ENCODE peak calls at places on chromosome 14, in five cellular contexts. P is K562, T is SK-N-SH, V is HepG2, Y is GM12878. L is an unnamed sample.

GRCh38 chr14:26702721-26703250 is 105.0 kb upstream of the NOVA1 start:
- DNase-seq in P (no peak), T (no peak), V (no peak), Y (no peak), L (no peak)

GRCh38 chr14:97408937-97409860 is 612.0 kb downstream of the VRK1 start:
- DNase-seq in P (no peak), T (no peak), V (no peak), Y (peak), L (no peak)

GRCh38 chr14:69701857-69702256 is 65.1 kb upstream of the SRSF5 start:
- DNase-seq in P (no peak), T (no peak), V (no peak), Y (no peak), L (no peak)

GRCh38 chr14:100155049-100155621 is 4.3 kb downstream of the DEGS2 start:
- DNase-seq in P (peak), T (peak), V (peak), Y (no peak), L (peak)

GRCh38 chr14:62443796-62444195 is 601.5 kb downstream of the KCNH5 start:
- DNase-seq in P (no peak), T (no peak), V (no peak), Y (no peak), L (no peak)

GRCh38 chr14:32226051-32226450 is 23.0 kb upstream of the RNU6-8 start:
- DNase-seq in P (no peak), T (no peak), V (no peak), Y (no peak), L (no peak)

GRCh38 chr14:31954991-31955390 is 122.1 kb upstream of the ARHGAP5 start:
- DNase-seq in P (no peak), T (no peak), V (no peak), Y (no peak), L (no peak)

GRCh38 chr14:33376510-33376909 is 437.8 kb downstream of the NPAS3 start:
- DNase-seq in P (no peak), T (no peak), V (no peak), Y (no peak), L (no peak)

GRCh38 chr14:58705066-58705465 is 67.3 kb downstream of the DACT1 start:
- DNase-seq in P (no peak), T (peak), V (no peak), Y (no peak), L (no peak)

GRCh38 chr14:102323102-102323501 is 3.6 kb downstream of the ZNF839 start:
- DNase-seq in P (no peak), T (peak), V (peak), Y (no peak), L (no peak)

GRCh38 chr14:90808759-90809529 is 7.3 kb downstream of the TTC7B start:
- DNase-seq in P (peak), T (no peak), V (no peak), Y (no peak), L (no peak)

GRCh38 chr14:86838363-86838762 is 1154.6 kb downstream of the GALC start:
- DNase-seq in P (no peak), T (no peak), V (no peak), Y (no peak), L (no peak)

GRCh38 chr14:100419856-100420255 is 96.7 kb downstream of the SLC25A47 start:
- DNase-seq in P (peak), T (peak), V (peak), Y (no peak), L (no peak)

GRCh38 chr14:94401083-94401482 is 12.7 kb upstream of the SERPINA1 start:
- DNase-seq in P (no peak), T (no peak), V (no peak), Y (no peak), L (no peak)
- TF ChIP-seq REST in P (no peak), T (no peak), V (no peak), Y (no peak), L (no peak)

GRCh38 chr14:24851406-24851805 is 198.5 kb downstream of the STXBP6 start:
- DNase-seq in P (no peak), T (no peak), V (no peak), Y (no peak), L (no peak)

GRCh38 chr14:24845851-24846250 is 204.1 kb downstream of the STXBP6 start:
- DNase-seq in P (no peak), T (no peak), V (no peak), Y (no peak), L (no peak)

GRCh38 chr14:24849471-24849870 is 200.5 kb downstream of the STXBP6 start:
- DNase-seq in P (no peak), T (no peak), V (no peak), Y (no peak), L (no peak)

GRCh38 chr14:24847568-24847967 is 202.4 kb downstream of the STXBP6 start:
- DNase-seq in P (no peak), T (no peak), V (no peak), Y (no peak), L (no peak)

GRCh38 chr14:24848427-24848826 is 201.5 kb downstream of the STXBP6 start:
- DNase-seq in P (no peak), T (no peak), V (no peak), Y (no peak), L (no peak)
- TF ChIP-seq GABPA in P (no peak), T (no peak), V (no peak), Y (no peak), L (no peak)

DNA sequence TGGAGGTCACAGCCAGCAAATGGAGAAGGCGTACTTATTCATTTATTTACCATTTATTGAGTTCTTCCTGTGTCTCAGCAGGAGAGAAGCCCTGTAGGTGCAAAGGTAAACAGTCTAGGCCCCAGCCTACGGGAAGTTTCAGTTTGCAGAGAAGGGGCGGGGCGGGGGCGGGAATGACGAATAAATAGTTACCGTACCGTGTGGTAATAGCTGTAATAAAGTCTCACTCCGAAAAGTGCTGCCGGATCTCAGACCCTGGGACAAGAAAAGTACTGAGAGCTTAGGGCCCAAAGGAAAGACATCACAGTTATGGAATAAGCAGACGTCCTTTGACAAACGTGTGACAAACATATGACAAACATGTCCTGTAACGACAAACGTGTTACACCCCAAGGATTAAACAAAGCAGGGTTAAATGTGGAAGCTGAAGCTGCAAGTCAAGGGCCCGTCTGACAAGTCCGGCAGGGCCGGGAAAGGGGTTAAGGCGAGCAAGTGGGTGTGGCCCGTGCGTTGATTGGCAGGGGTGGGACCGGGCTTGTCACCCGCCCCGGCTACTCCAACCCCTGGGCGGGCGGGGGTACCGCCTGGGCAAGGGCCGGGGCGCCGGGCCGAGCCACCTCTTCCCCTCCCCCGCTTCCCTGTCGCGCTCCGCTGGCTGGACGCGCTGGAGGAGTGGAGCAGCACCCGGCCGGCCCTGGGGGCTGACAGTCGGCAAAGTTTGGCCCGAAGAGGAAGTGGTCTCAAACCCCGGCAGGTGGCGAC is at the start of gene LRP10:
- DNase-seq in P (peak), T (peak), V (peak), Y (peak), L (peak)
- H3K4me3 ChIP-seq in P (peak), T (peak), V (peak), Y (peak), L (peak)

GRCh38 chr14:39038542-39038941 is 64.5 kb downstream of the SEC23A start:
- DNase-seq in P (no peak), T (no peak), V (no peak), Y (no peak), L (no peak)
- TF ChIP-seq REST in P (no peak), T (no peak), V (no peak), Y (no peak), L (no peak)

DNA sequence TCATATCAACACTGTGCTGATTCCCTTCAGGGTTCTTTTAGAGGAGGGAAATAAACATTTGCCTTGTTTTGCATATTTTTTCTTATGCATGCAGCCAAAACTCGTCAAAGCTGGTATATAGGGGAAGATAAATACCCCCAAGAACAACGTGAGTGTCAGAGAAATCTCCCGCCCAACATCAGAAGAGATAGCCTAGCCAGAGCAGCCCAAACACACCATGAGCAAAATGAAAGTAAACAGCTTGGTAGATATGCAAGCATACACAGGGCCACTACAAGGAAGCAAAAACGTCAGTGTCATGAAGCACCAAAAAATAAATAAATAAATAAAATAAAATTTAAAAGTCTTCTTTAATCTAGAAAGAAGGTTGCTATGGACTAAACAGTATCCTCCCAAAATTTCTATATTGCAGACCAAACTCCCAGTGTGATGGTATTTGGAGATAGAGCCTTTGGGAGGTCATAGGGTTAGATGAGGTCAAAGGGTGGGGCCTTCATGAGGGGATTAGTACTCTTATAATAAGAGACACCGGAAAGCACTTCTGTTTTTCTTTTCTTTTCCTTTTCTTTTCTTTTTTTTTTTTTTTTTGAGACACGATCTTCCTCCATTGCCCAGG is 22.2 kb downstream of the EIF5 start:
- DNase-seq in P (no peak), T (no peak), V (no peak), Y (no peak), L (no peak)
- TF ChIP-seq GABPA in P (no peak), T (no peak), V (no peak), Y (no peak), L (no peak)

DNA sequence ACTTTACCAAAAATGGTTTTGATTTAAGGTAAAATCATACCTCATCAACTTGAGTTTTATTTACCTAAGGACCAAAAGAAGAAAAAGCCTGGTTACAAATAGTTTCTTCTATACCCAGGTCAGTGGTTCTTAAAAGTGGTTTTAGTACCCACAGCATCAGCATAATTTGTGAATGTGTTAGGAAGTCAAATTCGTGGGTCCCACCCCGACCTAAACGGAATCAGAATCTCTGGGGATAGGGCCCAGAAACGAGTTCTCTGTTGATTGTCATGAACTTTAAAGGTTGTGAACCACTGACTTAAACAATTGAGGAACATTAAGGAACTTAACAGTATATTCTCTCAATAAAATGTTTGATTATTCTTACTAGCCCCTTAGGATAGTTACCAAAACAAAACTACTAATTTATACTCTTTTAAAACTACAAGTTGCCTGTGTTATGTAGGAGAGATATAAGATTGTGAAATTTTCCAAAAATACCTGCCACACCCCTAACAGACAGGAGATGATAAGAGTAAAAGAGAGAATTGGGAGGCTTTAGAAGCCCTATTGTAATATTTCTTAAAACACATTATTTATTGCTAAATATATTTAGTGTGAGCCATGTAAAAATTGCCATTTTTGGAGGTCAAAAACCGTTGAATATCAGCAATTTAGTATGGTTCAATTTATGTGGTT is 669 bp upstream of the SLC25A21 start:
- DNase-seq in P (no peak), T (no peak), V (no peak), Y (no peak), L (no peak)
- H3K4me3 ChIP-seq in P (peak), T (no peak), V (peak), Y (no peak), L (no peak)

GRCh38 chr14:21486640-21487087 is 9.7 kb downstream of the TOX4 start:
- DNase-seq in P (no peak), T (no peak), V (no peak), Y (no peak), L (no peak)
- TF ChIP-seq REST in P (no peak), T (no peak), V (no peak), Y (no peak), L (no peak)

DNA sequence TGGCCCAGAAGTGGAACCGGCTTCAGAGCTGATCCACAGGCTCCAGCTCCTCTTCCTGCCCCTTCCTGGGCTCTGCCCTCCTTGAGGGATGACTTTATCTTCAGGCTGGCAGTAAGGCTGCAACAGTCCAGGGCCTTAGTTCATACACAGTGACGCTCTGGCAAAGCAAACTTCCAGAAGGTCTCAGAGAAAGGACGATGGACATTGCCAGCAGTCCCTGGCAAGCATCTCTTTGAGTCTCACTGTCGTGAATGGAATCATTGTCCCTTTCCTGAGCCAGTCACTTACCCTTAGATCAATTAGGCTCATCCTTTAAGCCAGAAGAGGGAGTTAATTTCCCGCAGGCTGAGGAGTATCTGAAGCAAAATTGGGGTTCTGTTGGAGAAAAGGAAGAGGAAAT is 8.6 kb downstream of the AK7 start:
- DNase-seq in P (no peak), T (no peak), V (no peak), Y (no peak), L (no peak)
- TF ChIP-seq GABPA in P (no peak), T (no peak), V (no peak), Y (no peak), L (no peak)

GRCh38 chr14:60356921-60357550 is 108.0 kb downstream of the PPM1A start:
- DNase-seq in P (no peak), T (peak), V (no peak), Y (no peak), L (no peak)
- H3K4me3 ChIP-seq in P (no peak), T (peak), V (no peak), Y (no peak), L (no peak)

DNA sequence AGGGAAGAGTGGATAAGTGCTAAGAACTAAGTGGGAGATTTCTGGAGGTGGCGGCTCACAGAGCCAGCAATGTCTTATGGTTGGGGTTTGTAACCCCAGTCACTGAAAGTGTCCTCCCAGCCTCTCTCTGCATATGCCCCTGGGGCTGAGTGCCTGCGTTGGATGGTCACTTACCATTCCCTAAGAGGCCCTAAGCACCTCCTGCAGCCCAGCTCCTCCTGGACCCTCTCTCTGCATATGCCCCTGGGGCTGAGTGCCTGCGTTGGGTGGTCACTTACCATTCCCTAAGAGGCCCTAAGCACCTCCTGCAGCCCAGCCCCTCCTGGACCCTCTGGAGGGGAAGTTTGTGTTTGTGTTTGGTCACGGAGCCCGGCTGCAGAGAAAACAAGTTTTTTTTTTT is 425.8 kb downstream of the TMEM121 start:
- DNase-seq in P (no peak), T (no peak), V (no peak), Y (no peak), L (no peak)
- TF ChIP-seq REST in P (no peak), T (no peak), V (no peak), Y (no peak), L (no peak)